ENCODE peak calls at places on chromosomes 6 and 20, in five cellular contexts. L is lower lobe of right lung, Z is tibial artery, B is A549, K is RWPE1. W is an unnamed sample.

GRCh38 chr6:138241381-138241780 is 23.1 kb upstream of the PBOV1 start:
- DNase-seq in L (no peak), B (no peak), Z (no peak), K (no peak), W (no peak)

GRCh38 chr6:12403201-12403826 is 113.2 kb downstream of the EDN1 start:
- DNase-seq in L (no peak), K (peak; percentile 69), Z (no peak), B (peak; percentile 33), W (peak; percentile 69)

GRCh38 chr6:135583256-135583758 is 85.8 kb upstream of the AHI1 start:
- DNase-seq in B (no peak), Z (no peak), L (no peak), K (no peak), W (peak; percentile 16)

GRCh38 chr6:107246972-107247615 is 131.8 kb upstream of the BEND3 start:
- DNase-seq in B (no peak), K (peak; percentile 36), L (no peak), Z (no peak), W (peak; percentile 50)

GRCh38 chr6:47083586-47084047 is 41.5 kb upstream of the ADGRF1 start:
- DNase-seq in K (peak; percentile 28), B (no peak), L (peak; percentile 89), Z (peak; percentile 85), W (no peak)

GRCh38 chr6:15312500-15312899 is 66.6 kb downstream of the JARID2 start:
- DNase-seq in L (no peak), Z (no peak), K (no peak), B (no peak), W (peak; percentile 35)

GRCh38 chr6:144953552-144954240 is 668.6 kb downstream of the UTRN start:
- DNase-seq in K (peak; percentile 32), B (peak; percentile 53), L (no peak), Z (no peak), W (peak; percentile 77)

GRCh38 chr6:41626917-41627316 is 11.4 kb upstream of the MDFI start:
- DNase-seq in K (peak; percentile 83), B (no peak), Z (no peak), L (peak; percentile 12), W (peak; percentile 93)

GRCh38 chr6:2164481-2164880 is 80.9 kb downstream of the GMDS start:
- DNase-seq in Z (no peak), L (no peak), B (no peak), K (no peak), W (no peak)

GRCh38 chr6:16496982-16497823 is 258.8 kb downstream of the GMPR start:
- DNase-seq in K (no peak), Z (no peak), L (no peak), B (no peak), W (no peak)

GRCh38 chr6:139187489-139187888 is 52.6 kb downstream of the HECA start:
- DNase-seq in K (no peak), Z (no peak), B (no peak), L (no peak), W (no peak)

GRCh38 chr20:58251979-58252591 is 23.6 kb upstream of the ANKRD60 start:
- DNase-seq in L (no peak), K (peak; percentile 99), Z (no peak), B (peak; percentile 93), W (peak; percentile 70)

GRCh38 chr6:108167449-108167903 is 1.7 kb downstream of the NR2E1 start:
- DNase-seq in K (no peak), Z (no peak), B (no peak), L (no peak), W (no peak)

GRCh38 chr6:41371461-41371991 is 36.1 kb downstream of the NCR2 start:
- DNase-seq in Z (peak; percentile 34), K (no peak), L (no peak), B (no peak), W (peak; percentile 11)

GRCh38 chr6:28542440-28543293 is 17.0 kb downstream of the GPX5 start:
- DNase-seq in L (peak; percentile 64), B (peak; percentile 93), Z (no peak), K (peak; percentile 80), W (peak; percentile 87)

GRCh38 chr6:63140114-63140513 is 71.2 kb upstream of the FKBP1C start:
- DNase-seq in L (no peak), K (no peak), Z (no peak), B (no peak), W (no peak)

GRCh38 chr6:164344801-164345291 is 930.3 kb downstream of the QKI start:
- DNase-seq in K (no peak), Z (no peak), B (no peak), L (no peak), W (no peak)

GRCh38 chr6:169451065-169451840 is 197.6 kb upstream of the THBS2 start:
- DNase-seq in K (no peak), L (no peak), B (no peak), Z (no peak), W (peak; percentile 48)

GRCh38 chr20:35743693-35744491 is 1.8 kb upstream of the RBM39 start:
- DNase-seq in Z (no peak), L (peak; percentile 58), K (no peak), B (peak; percentile 54), W (no peak)

GRCh38 chr20:3158968-3159431 is 665 bp downstream of the FASTKD5 start:
- DNase-seq in L (no peak), K (no peak), B (peak; percentile 28), Z (no peak), W (no peak)

GRCh38 chr6:4128748-4129147 is 6.6 kb downstream of the ECI2 start:
- DNase-seq in L (no peak), B (no peak), Z (no peak), K (no peak), W (no peak)

GRCh38 chr20:36606171-36607116 is 865 bp downstream of the RAB5IF start:
- DNase-seq in B (peak; percentile 61), L (peak; percentile 75), Z (no peak), K (peak; percentile 34), W (no peak)

GRCh38 chr20:47198254-47198671 is 158.2 kb downstream of the ZMYND8 start:
- DNase-seq in Z (no peak), B (no peak), L (no peak), K (no peak), W (peak; percentile 45)

GRCh38 chr6:7725849-7726415 is at the start of gene BMP6:
- DNase-seq in L (peak; percentile 93), K (peak; percentile 99), Z (peak; percentile 82), B (peak; percentile 88), W (peak; percentile 75)

GRCh38 chr6:111658445-111659154 is 52.9 kb upstream of the TRAF3IP2 start:
- DNase-seq in L (no peak), K (no peak), B (no peak), Z (peak; percentile 48), W (peak; percentile 24)

GRCh38 chr6:168326294-168327261 is 7.0 kb upstream of the DACT2 start:
- DNase-seq in K (peak; percentile 12), Z (no peak), L (no peak), B (peak; percentile 16), W (no peak)

GRCh38 chr6:19896580-19897010 is 59.4 kb downstream of the ID4 start:
- DNase-seq in K (peak; percentile 8), B (no peak), Z (no peak), L (no peak), W (no peak)

GRCh38 chr6:169971171-169971861 is 219.9 kb downstream of the ERMARD start:
- DNase-seq in B (no peak), Z (no peak), L (peak; percentile 44), K (no peak), W (no peak)

GRCh38 chr20:57092112-57092899 is 174.1 kb downstream of the BMP7 start:
- DNase-seq in K (peak; percentile 87), B (peak; percentile 66), Z (no peak), L (peak; percentile 69), W (peak; percentile 33)

GRCh38 chr20:57558614-57559285 is 2.2 kb upstream of the PCK1 start:
- DNase-seq in L (no peak), Z (no peak), K (no peak), B (no peak), W (no peak)

GRCh38 chr6:29516108-29516507 is 28.4 kb upstream of the MAS1L start:
- DNase-seq in L (no peak), Z (no peak), K (peak; percentile 52), B (peak; percentile 5), W (peak; percentile 89)

GRCh38 chr6:170083236-170084051 is 207.4 kb downstream of the DLL1 start:
- DNase-seq in B (no peak), K (no peak), L (peak; percentile 35), Z (no peak), W (no peak)

GRCh38 chr6:32785781-32786533 is 22.6 kb upstream of the HLA-DQB2 start:
- DNase-seq in Z (peak; percentile 36), K (peak; percentile 53), B (peak; percentile 46), L (no peak), W (peak; percentile 9)

GRCh38 chr6:84685983-84686584 is 78.3 kb downstream of the TBX18 start:
- DNase-seq in B (peak; percentile 42), L (no peak), K (peak; percentile 2), Z (no peak), W (peak; percentile 22)

GRCh38 chr20:54272901-54273488 is 65.1 kb downstream of the PFDN4 start:
- DNase-seq in L (no peak), Z (no peak), K (no peak), B (no peak), W (no peak)

GRCh38 chr6:116220172-116220571 is 33.7 kb downstream of the TSPYL4 start:
- DNase-seq in Z (no peak), B (no peak), L (no peak), K (no peak), W (no peak)

GRCh38 chr6:132247381-132248159 is 153.7 kb downstream of the MOXD1 start:
- DNase-seq in K (no peak), B (no peak), Z (no peak), L (no peak), W (no peak)
- TF ChIP-seq CTCF in K (no peak), B (no peak), Z (no peak), L (no peak), W (no peak)

GRCh38 chr20:4524307-4524706 is 197.4 kb upstream of the PRND start:
- DNase-seq in Z (no peak), B (no peak), L (no peak), K (no peak), W (no peak)
- TF ChIP-seq CTCF in Z (no peak), B (no peak), L (no peak), K (no peak), W (no peak)

DNA sequence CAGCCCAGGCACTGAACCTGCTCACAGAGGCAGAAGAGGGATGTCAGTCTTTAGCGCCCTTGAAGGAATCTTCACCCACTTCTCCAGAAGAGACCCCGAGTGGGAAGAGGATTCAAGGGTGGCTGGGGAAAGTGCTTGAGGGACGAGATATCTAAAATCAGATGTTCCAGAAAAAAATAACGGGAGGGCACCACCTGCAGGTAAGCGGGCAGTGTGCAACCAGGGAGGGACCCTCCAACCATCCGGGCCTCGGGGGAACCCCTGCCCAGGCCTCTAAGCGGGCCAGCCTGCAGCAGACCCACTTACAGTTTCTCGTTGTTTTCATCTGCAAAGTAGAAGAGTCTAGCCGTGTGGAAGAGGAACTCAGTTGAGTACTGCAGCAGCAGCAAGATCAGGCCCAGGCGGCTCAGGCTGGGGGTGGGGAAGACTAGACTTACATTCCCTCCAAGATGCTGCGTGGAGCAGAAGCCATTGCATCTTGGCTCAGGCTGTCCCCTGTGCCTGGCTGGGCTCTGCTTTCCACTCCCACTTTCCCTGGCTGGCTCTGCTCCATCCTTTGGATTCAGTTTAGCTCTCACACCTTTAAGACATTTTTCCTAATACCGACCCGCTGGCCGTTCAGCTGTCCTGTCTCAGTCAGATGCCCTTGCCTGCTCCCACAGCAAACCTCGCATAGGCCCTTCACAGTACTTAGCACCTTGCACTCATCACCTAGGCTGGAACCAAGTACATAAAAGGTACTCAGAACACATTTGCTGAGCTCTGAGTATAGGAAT is 70.9 kb downstream of the TRAM2 start:
- DNase-seq in K (no peak), Z (no peak), L (no peak), B (no peak), W (no peak)
- TF ChIP-seq CTCF in K (no peak), Z (no peak), L (no peak), B (no peak), W (peak; percentile 24)

GRCh38 chr6:156662025-156662445 is 115.1 kb upstream of the ARID1B start:
- DNase-seq in B (peak; percentile 80), L (no peak), K (no peak), Z (no peak), W (no peak)
- TF ChIP-seq CTCF in B (peak; percentile 72), L (peak; percentile 29), K (no peak), Z (peak; percentile 11), W (peak; percentile 55)

W was measured in foreskin keratinocyte.